ENCODE peak calls at places on chromosome 18, in six cellular contexts. P, Z, W, F, A and N are unnamed samples.

GRCh38 chr18:48955528-48956261 is 4.9 kb upstream of the SMAD7 start:
- DNase-seq in P (no peak), Z (peak; percentile 89), W (peak; percentile 84), F (peak; percentile 75), A (peak; percentile 74), N (no peak)

GRCh38 chr18:9323750-9324445 is 10.7 kb upstream of the TWSG1 start:
- DNase-seq in P (no peak), Z (peak; percentile 6), W (peak; percentile 65), F (peak; percentile 60), A (no peak), N (no peak)

GRCh38 chr18:45793295-45793965 is 32.0 kb upstream of the SIGLEC15 start:
- DNase-seq in P (no peak), Z (peak; percentile 99), W (peak; percentile 92), F (peak; percentile 87), A (peak; percentile 75), N (no peak)

GRCh38 chr18:54888933-54889332 is 60.7 kb downstream of the RAB27B start:
- DNase-seq in P (no peak), Z (peak; percentile 50), W (peak; percentile 91), F (peak; percentile 73), A (peak; percentile 32), N (no peak)

GRCh38 chr18:44325903-44326650 is 354.6 kb upstream of the SETBP1 start:
- DNase-seq in P (no peak), Z (peak; percentile 55), W (peak; percentile 79), F (peak; percentile 67), A (peak; percentile 46), N (no peak)

GRCh38 chr18:48829443-48830149 is 121.2 kb downstream of the SMAD7 start:
- DNase-seq in P (no peak), Z (no peak), W (no peak), F (no peak), A (no peak), N (no peak)

GRCh38 chr18:74499633-74500032 is 3.5 kb downstream of the CNDP2 start:
- DNase-seq in P (no peak), Z (peak; percentile 69), W (no peak), F (peak; percentile 66), A (no peak), N (no peak)

GRCh38 chr18:49207373-49207772 is 253.1 kb downstream of the DYM start:
- DNase-seq in P (no peak), Z (peak; percentile 49), W (peak; percentile 60), F (no peak), A (peak; percentile 15), N (no peak)

GRCh38 chr18:48676756-48677368 is 138.0 kb downstream of the CTIF start:
- DNase-seq in P (no peak), Z (peak; percentile 53), W (peak; percentile 43), F (peak; percentile 59), A (peak; percentile 82), N (peak; percentile 22)

GRCh38 chr18:59478591-59478990 is 119.5 kb upstream of the LMAN1 start:
- DNase-seq in P (no peak), Z (peak; percentile 29), W (peak; percentile 42), F (peak; percentile 55), A (no peak), N (no peak)

GRCh38 chr18:47561316-47561715 is 309.9 kb upstream of the SKOR2 start:
- DNase-seq in P (no peak), Z (no peak), W (no peak), F (no peak), A (no peak), N (no peak)

GRCh38 chr18:49149011-49149410 is 198.2 kb upstream of the SMAD7 start:
- DNase-seq in P (no peak), Z (no peak), W (no peak), F (no peak), A (no peak), N (no peak)

GRCh38 chr18:36158261-36158867 is 28.7 kb downstream of the ELP2 start:
- DNase-seq in P (no peak), Z (peak; percentile 88), W (peak; percentile 89), F (peak; percentile 89), A (peak; percentile 72), N (no peak)

GRCh38 chr18:22132258-22132657 is 37.1 kb upstream of the GATA6 start:
- DNase-seq in P (no peak), Z (no peak), W (no peak), F (no peak), A (no peak), N (no peak)

GRCh38 chr18:77144451-77145118 is 12.0 kb upstream of the MBP start:
- DNase-seq in P (no peak), Z (no peak), W (no peak), F (no peak), A (peak; percentile 26), N (no peak)

GRCh38 chr18:63779386-63779785 is 4.2 kb downstream of the SERPINB7 start:
- DNase-seq in P (no peak), Z (peak; percentile 30), W (no peak), F (no peak), A (no peak), N (no peak)